ENCODE peak calls at places on chromosomes 6 and 20, in four cellular contexts. S, B, A and D are unnamed samples.

GRCh38 chr6:37381579-37381978 is 27.8 kb downstream of the RNF8 start:
- DNase-seq in S (peak), B (peak), A (peak), D (no peak)

GRCh38 chr20:37163832-37164554 is 15.1 kb upstream of the RPN2 start:
- DNase-seq in S (no peak), B (no peak), A (no peak), D (no peak)

GRCh38 chr20:49028684-49029083 is 17.4 kb upstream of the CSE1L start:
- DNase-seq in S (peak), B (no peak), A (no peak), D (no peak)

GRCh38 chr6:112717856-112718255 is 370.7 kb downstream of the RFPL4B start:
- DNase-seq in S (no peak), B (no peak), A (no peak), D (no peak)

GRCh38 chr6:163712981-163713380 is 298.5 kb downstream of the QKI start:
- DNase-seq in S (no peak), B (no peak), A (no peak), D (no peak)

GRCh38 chr20:36260316-36260715 is 24.0 kb downstream of the AAR2 start:
- DNase-seq in S (no peak), B (no peak), A (no peak), D (no peak)

GRCh38 chr6:15498640-15499039 is 164.2 kb downstream of the DTNBP1 start:
- DNase-seq in S (no peak), B (no peak), A (no peak), D (no peak)

GRCh38 chr6:150490586-150490985 is 109.1 kb upstream of the PLEKHG1 start:
- DNase-seq in S (no peak), B (no peak), A (no peak), D (no peak)

GRCh38 chr6:134238960-134239795 is 78.7 kb downstream of the SGK1 start:
- DNase-seq in S (no peak), B (no peak), A (no peak), D (no peak)

GRCh38 chr6:34343823-34344222 is 48.6 kb downstream of the NUDT3 start:
- DNase-seq in S (no peak), B (no peak), A (no peak), D (no peak)

GRCh38 chr6:35058041-35058675 is 83.0 kb downstream of the TCP11 start:
- DNase-seq in S (no peak), B (no peak), A (no peak), D (no peak)

GRCh38 chr20:36317675-36318074 is 11.5 kb downstream of the DLGAP4 start:
- DNase-seq in S (no peak), B (no peak), A (no peak), D (no peak)

GRCh38 chr20:699811-700338 is 24.3 kb upstream of the SCRT2 start:
- DNase-seq in S (no peak), B (no peak), A (no peak), D (no peak)

GRCh38 chr6:122994256-122994655 is 1.8 kb upstream of the CLVS2 start:
- DNase-seq in S (no peak), B (no peak), A (no peak), D (no peak)

GRCh38 chr6:41097467-41098090 is 24.8 kb downstream of the NFYA start:
- DNase-seq in S (no peak), B (no peak), A (no peak), D (no peak)

GRCh38 chr20:63698739-63699465 is 2.5 kb downstream of the TNFRSF6B start:
- DNase-seq in S (peak), B (peak), A (peak), D (no peak)

GRCh38 chr6:123715243-123715863 is 78.6 kb upstream of the TRDN start:
- DNase-seq in S (peak), B (no peak), A (no peak), D (no peak)

GRCh38 chr6:26421259-26422144 is 18.8 kb upstream of the BTN3A3 start:
- DNase-seq in S (peak), B (peak), A (peak), D (no peak)

GRCh38 chr6:31651602-31652191 is 764 bp downstream of the BAG6 start:
- DNase-seq in S (no peak), B (no peak), A (no peak), D (peak)